ENCODE peak calls at places on chromosomes 16 and 17, in five cellular contexts. L is A549, F is left ventricle myocardium inferior, Z is neural progenitor cell, V is astrocyte. N is an unnamed sample.

GRCh38 chr16:89363621-89364393 is 126.6 kb downstream of the ANKRD11 start:
- DNase-seq in V (peak), L (peak), F (no peak), Z (peak), N (peak)

GRCh38 chr17:37177234-37177633 is 198.6 kb upstream of the C17orf78 start:
- DNase-seq in V (no peak), L (no peak), Z (no peak), F (no peak), N (no peak)

GRCh38 chr16:60259956-60260355 is 1525.8 kb upstream of the GOT2 start:
- DNase-seq in V (no peak), L (no peak), F (no peak), Z (no peak), N (no peak)

GRCh38 chr16:70162041-70162451 is 11.5 kb upstream of the CLEC18C start:
- DNase-seq in Z (no peak), V (peak), F (no peak), L (peak), N (peak)

GRCh38 chr17:33038740-33039139 is 47.1 kb downstream of the SPACA3 start:
- DNase-seq in F (no peak), Z (peak), V (peak), L (peak), N (no peak)

GRCh38 chr16:15980329-15980728 is 30.9 kb downstream of the ABCC1 start:
- DNase-seq in F (no peak), Z (no peak), V (no peak), L (no peak), N (no peak)

GRCh38 chr17:79935197-79935844 is 96.1 kb upstream of the CBX4 start:
- DNase-seq in F (no peak), Z (no peak), V (no peak), L (no peak), N (no peak)

GRCh38 chr16:4713663-4714501 is 20.2 kb downstream of the ANKS3 start:
- DNase-seq in Z (no peak), F (no peak), V (no peak), L (no peak), N (no peak)

GRCh38 chr17:8793649-8794048 is 5.5 kb downstream of the MFSD6L start:
- DNase-seq in L (no peak), F (no peak), Z (no peak), V (no peak), N (no peak)

GRCh38 chr16:49580751-49581303 is 207.2 kb downstream of the C16orf78 start:
- DNase-seq in Z (no peak), L (no peak), F (no peak), V (no peak), N (no peak)

GRCh38 chr17:81884520-81884919 is 6.9 kb downstream of the ALYREF start:
- DNase-seq in L (no peak), Z (no peak), F (no peak), V (no peak), N (no peak)

GRCh38 chr16:88920618-88921602 is 54.5 kb upstream of the PABPN1L start:
- DNase-seq in V (peak), L (no peak), Z (no peak), F (peak), N (no peak)

GRCh38 chr17:34368455-34369195 is 5.6 kb upstream of the CCL1 start:
- DNase-seq in F (no peak), Z (no peak), L (no peak), V (no peak), N (no peak)

GRCh38 chr16:81513204-81514040 is 68.8 kb downstream of the CMIP start:
- DNase-seq in V (no peak), F (peak), Z (peak), L (no peak), N (no peak)

GRCh38 chr17:40443196-40443987 is at the start of gene IGFBP4:
- DNase-seq in V (peak), Z (peak), F (peak), L (peak), N (no peak)

GRCh38 chr16:88341551-88342290 is 41.0 kb upstream of the ZNF469 start:
- DNase-seq in Z (no peak), L (no peak), F (peak), V (no peak), N (no peak)

GRCh38 chr17:2241823-2242222 is 61.8 kb downstream of the SMG6 start:
- DNase-seq in F (no peak), V (peak), Z (no peak), L (no peak), N (no peak)

GRCh38 chr17:2240541-2240940 is 63.0 kb downstream of the SMG6 start:
- DNase-seq in Z (no peak), V (no peak), L (no peak), F (no peak), N (no peak)

GRCh38 chr17:2247005-2247404 is 56.6 kb downstream of the SMG6 start:
- DNase-seq in V (no peak), Z (no peak), L (no peak), F (no peak), N (no peak)

GRCh38 chr17:2243953-2244352 is 59.6 kb downstream of the SMG6 start:
- DNase-seq in L (no peak), V (no peak), Z (no peak), F (no peak), N (no peak)

DNA sequence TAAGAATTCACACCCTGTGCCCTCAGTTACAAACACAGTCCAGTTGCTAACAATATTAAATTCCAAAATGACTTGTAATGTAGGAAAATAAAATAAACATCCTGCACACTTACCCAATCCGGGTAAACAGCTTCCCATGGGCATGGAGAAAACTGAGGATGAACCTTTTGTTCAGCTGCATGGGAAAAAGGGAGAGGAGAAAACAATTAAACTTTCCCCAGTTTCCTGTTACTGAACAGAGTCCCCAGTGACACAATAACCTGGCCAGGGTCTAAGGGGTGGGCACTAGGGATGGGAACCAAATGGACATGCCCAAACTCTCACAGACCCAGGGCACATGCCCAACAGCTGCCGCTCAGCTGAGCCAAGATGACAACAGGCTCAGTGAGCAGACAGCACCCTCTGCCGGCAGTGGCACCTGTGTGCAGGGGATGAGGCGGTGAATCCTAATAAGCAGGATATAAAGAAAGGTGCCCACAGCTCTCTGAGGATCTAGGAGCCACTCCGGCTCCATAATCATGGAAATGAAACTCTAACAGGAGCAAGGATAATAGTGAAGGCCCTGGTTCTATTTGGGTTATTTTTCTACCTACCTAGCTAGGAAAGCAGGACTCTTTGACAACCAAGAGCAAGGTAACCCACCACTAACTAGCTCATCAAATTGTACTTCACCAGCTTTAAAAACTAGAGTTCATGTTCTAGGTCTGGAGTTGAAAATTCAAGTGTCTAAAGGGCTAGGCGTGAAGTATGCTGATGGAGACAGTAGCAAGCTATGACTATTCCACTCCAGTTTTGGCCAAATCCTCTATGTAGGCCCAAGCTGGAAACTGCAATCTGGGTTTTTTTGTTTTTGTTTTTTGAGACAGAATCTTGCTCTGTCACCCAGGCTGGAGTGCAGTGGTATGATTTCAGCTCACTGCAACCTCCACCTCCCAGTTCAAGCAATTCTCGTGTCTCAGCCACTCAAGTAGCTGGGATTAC is 58.8 kb downstream of the SMG6 start:
- DNase-seq in F (peak), L (peak), V (peak), Z (peak), N (no peak)
- H3K27ac ChIP-seq in F (peak), L (no peak), V (peak), Z (no peak), N (no peak)

GRCh38 chr17:29590979-29591736 is 1.7 kb upstream of the GIT1 start:
- DNase-seq in F (no peak), L (peak), Z (peak), V (peak), N (no peak)

GRCh38 chr17:29593546-29594440 is 861 bp downstream of the ANKRD13B start:
- DNase-seq in L (no peak), Z (peak), F (no peak), V (no peak), N (no peak)

GRCh38 chr17:29594441-29595090 is 1.6 kb downstream of the ANKRD13B start:
- DNase-seq in F (no peak), Z (no peak), L (no peak), V (no peak), N (no peak)

GRCh38 chr17:29591737-29592624 is 951 bp upstream of the ANKRD13B start:
- DNase-seq in L (peak), Z (peak), F (peak), V (no peak), N (no peak)

GRCh38 chr17:29592850-29593545 is at the start of gene ANKRD13B:
- DNase-seq in F (peak), Z (peak), V (no peak), L (no peak), N (no peak)
- H3K27ac ChIP-seq in F (peak), Z (no peak), V (no peak), L (peak), N (peak)

GRCh38 chr16:55575621-55576020 is 9.1 kb downstream of the CAPNS2 start:
- DNase-seq in L (no peak), F (no peak), V (no peak), Z (no peak), N (no peak)
- H3K27ac ChIP-seq in L (no peak), F (peak), V (no peak), Z (no peak), N (no peak)

DNA sequence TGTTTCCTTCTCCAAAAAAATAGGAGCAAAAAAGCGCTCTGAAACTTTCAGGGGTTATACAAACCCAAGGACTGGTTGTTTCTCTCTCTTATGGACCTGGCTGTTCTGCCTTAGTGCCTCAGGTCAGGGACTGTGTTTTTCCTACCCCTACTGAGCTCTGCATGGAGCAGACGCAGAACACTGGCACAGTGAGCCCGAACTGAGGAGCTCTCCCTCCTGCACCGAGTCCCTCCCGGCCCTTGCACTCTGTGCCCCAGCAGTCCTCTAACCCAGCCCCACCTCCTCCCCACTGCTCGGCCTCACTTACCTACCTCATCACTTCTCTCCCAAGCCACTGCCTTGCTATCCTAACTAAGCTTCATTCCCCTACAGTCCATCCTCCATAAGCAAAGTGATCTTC is 13.8 kb downstream of the MEIOB start:
- DNase-seq in F (no peak), L (no peak), V (no peak), Z (no peak), N (no peak)
- H3K27ac ChIP-seq in F (no peak), L (no peak), V (no peak), Z (no peak), N (no peak)

GRCh38 chr17:50090071-50090470 is 5.1 kb upstream of the PDK2 start:
- DNase-seq in V (no peak), Z (no peak), L (no peak), F (no peak), N (no peak)
- H3K27ac ChIP-seq in V (no peak), Z (no peak), L (no peak), F (no peak), N (peak)

DNA sequence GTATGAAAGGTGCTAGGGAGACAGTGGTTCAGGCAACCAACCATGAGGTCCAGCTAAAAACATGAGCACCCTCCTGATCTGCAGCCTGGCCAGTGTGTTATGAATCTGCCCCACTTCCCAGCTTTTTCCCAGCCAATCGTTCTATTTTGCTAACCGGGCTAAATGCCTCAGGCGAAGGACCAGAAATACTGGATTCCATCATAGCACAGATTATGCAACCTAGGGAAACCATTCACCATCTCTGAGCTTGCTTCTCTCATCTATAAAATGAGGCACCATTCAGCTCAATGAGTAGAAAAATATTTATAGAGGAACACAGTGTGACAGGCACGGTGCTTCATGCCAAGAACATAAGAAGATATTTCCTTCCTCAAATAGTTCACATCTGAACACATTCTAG is 45.2 kb upstream of the NUDT7 start:
- DNase-seq in L (no peak), V (no peak), Z (no peak), F (no peak), N (peak)
- H3K27ac ChIP-seq in L (no peak), V (no peak), Z (no peak), F (no peak), N (no peak)

DNA sequence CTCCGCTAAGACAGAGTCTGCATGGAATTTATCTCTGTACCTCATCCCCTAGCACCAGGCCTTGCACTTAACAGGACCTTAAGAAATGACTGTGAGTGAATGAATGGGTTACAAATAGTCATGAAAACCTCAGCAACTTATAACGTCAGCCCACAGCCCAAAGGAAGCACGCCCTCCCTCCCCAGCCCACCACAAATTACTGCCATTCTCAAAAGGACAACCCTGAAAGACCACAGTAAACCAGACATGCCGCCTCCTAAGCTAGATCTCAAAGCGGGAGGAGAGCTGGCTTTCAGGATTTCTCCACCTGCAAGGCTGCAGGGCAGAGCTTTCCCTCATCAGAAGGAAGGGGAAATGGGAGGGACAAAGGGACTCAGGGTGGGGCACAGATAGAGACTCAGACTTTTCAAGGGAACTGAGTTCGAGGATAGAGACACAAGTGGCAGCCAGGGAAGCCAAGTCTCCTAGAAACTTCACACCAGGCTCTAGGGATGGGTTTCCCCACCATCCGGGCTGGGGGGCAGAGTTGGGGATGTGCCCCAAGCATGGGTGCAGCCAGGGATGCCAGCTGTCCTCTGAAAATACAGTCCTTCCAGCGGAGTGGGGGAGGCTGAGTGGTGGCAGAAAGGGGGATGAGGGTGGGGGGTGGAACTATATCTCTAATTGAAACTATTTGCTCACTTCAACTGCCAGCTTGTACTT is 56.7 kb downstream of the PLXDC1 start:
- DNase-seq in L (no peak), F (no peak), Z (no peak), V (peak), N (no peak)
- H3K27ac ChIP-seq in L (no peak), F (peak), Z (no peak), V (no peak), N (no peak)

N was measured in epithelial cell of prostate.